ENCODE peak calls at places on chromosome X, in ten cellular contexts. T, C, S, A, V, R, B, G, M and U are unnamed samples.

GRCh38 chrX:16882188-16882587 is 12.0 kb upstream of the RBBP7 start:
- DNase-seq in T (peak), C (no peak), S (no peak), A (no peak), V (no peak), R (peak), B (peak), G (no peak), M (peak), U (no peak)

GRCh38 chrX:19129694-19130093 is 7.4 kb upstream of the ADGRG2 start:
- DNase-seq in T (no peak), C (no peak), S (no peak), A (no peak), V (no peak), R (no peak), B (no peak), G (no peak), M (no peak), U (no peak)

GRCh38 chrX:50638123-50638522 is 167.5 kb upstream of the DGKK start:
- DNase-seq in T (no peak), C (no peak), S (no peak), A (no peak), V (no peak), R (no peak), B (peak), G (no peak), M (no peak), U (no peak)

GRCh38 chrX:11437642-11438379 is 144.6 kb downstream of the AMELX start:
- DNase-seq in T (peak), C (peak), S (no peak), A (no peak), V (no peak), R (no peak), B (peak), G (no peak), M (peak), U (no peak)

GRCh38 chrX:12887767-12888166 is 18.7 kb upstream of the TLR8 start:
- DNase-seq in T (no peak), C (no peak), S (no peak), A (no peak), V (no peak), R (no peak), B (no peak), G (no peak), M (no peak), U (no peak)

GRCh38 chrX:149528381-149528780 is 12.4 kb upstream of the EOLA1 start:
- DNase-seq in T (no peak), C (no peak), S (no peak), A (no peak), V (no peak), R (no peak), B (no peak), G (no peak), M (no peak), U (no peak)

GRCh38 chrX:104105863-104106262 is 6.5 kb upstream of the ZCCHC18 start:
- DNase-seq in T (no peak), C (no peak), S (no peak), A (no peak), V (no peak), R (no peak), B (peak), G (no peak), M (no peak), U (no peak)

GRCh38 chrX:17923546-17923945 is 62.4 kb upstream of the RAI2 start:
- DNase-seq in T (no peak), C (no peak), S (no peak), A (no peak), V (peak), R (no peak), B (no peak), G (no peak), M (no peak), U (no peak)

GRCh38 chrX:10756365-10756915 is 136.1 kb upstream of the MID1 start:
- DNase-seq in T (peak), C (peak), S (no peak), A (peak), V (peak), R (no peak), B (no peak), G (no peak), M (peak), U (peak)

GRCh38 chrX:24494544-24495113 is 29.5 kb downstream of the PDK3 start:
- DNase-seq in T (peak), C (peak), S (no peak), A (peak), V (peak), R (no peak), B (no peak), G (no peak), M (peak), U (peak)

GRCh38 chrX:9291666-9292065 is 173.2 kb upstream of the TBL1X start:
- DNase-seq in T (no peak), C (no peak), S (peak), A (no peak), V (no peak), R (no peak), B (no peak), G (no peak), M (peak), U (no peak)